ENCODE peak calls at places on chromosomes 3 and 15, in five cellular contexts. M is stomach; Z is psoas muscle; P is bronchial epithelial cell; S is CD8-positive, alpha-beta T cell. Q is an unnamed sample.

GRCh38 chr3:113626513-113627371 is 69.7 kb downstream of the USF3 start:
- DNase-seq in S (no peak), P (peak), M (peak), Z (peak), Q (peak)

GRCh38 chr3:42515391-42515916 is 13.0 kb downstream of the VIPR1 start:
- DNase-seq in M (peak), S (no peak), P (peak), Z (no peak), Q (no peak)

GRCh38 chr3:53820084-53820483 is 26.1 kb downstream of the CHDH start:
- DNase-seq in S (no peak), M (peak), Z (no peak), P (no peak), Q (no peak)

GRCh38 chr3:194640829-194641228 is 7.6 kb upstream of the TMEM44 start:
- DNase-seq in Z (no peak), M (no peak), P (no peak), S (no peak), Q (no peak)

GRCh38 chr3:114626751-114627150 is 332.9 kb downstream of the TIGIT start:
- DNase-seq in P (no peak), S (no peak), M (no peak), Z (no peak), Q (no peak)

GRCh38 chr3:197567900-197568685 is 12.3 kb upstream of the BDH1 start:
- DNase-seq in P (no peak), M (no peak), Z (no peak), S (no peak), Q (no peak)

GRCh38 chr3:116059421-116060096 is 385.7 kb downstream of the LSAMP start:
- DNase-seq in P (peak), Z (no peak), S (no peak), M (no peak), Q (no peak)

GRCh38 chr15:59165726-59166125 is 40.9 kb upstream of the LDHAL6B start:
- DNase-seq in Z (no peak), M (no peak), S (no peak), P (peak), Q (no peak)

GRCh38 chr15:74319596-74320357 is 47.7 kb downstream of the CYP11A1 start:
- DNase-seq in S (no peak), M (no peak), Z (no peak), P (no peak), Q (no peak)

GRCh38 chr15:73752817-73753214 is 335 bp downstream of the INSYN1 start:
- DNase-seq in M (no peak), S (no peak), Z (no peak), P (no peak), Q (no peak)

GRCh38 chr15:91114301-91114700 is 14.2 kb downstream of the SV2B start:
- DNase-seq in M (no peak), S (no peak), P (no peak), Z (no peak), Q (no peak)

GRCh38 chr3:30183421-30183820 is 423.0 kb upstream of the TGFBR2 start:
- DNase-seq in P (no peak), S (no peak), Z (no peak), M (no peak), Q (no peak)

GRCh38 chr15:50024183-50024795 is 94.7 kb downstream of the ATP8B4 start:
- DNase-seq in Z (no peak), P (no peak), S (no peak), M (no peak), Q (no peak)

GRCh38 chr3:49351521-49352011 is 6.6 kb downstream of the GPX1 start:
- DNase-seq in S (no peak), P (peak), M (no peak), Z (no peak), Q (peak)

GRCh38 chr3:40677749-40678148 is 153.0 kb downstream of the ZNF621 start:
- DNase-seq in M (no peak), Z (no peak), P (no peak), S (no peak), Q (no peak)

GRCh38 chr3:159726231-159726964 is 262.2 kb upstream of the IL12A start:
- DNase-seq in S (no peak), M (no peak), Z (no peak), P (peak), Q (no peak)

GRCh38 chr15:88637436-88637835 is 1.4 kb upstream of the ISG20 start:
- DNase-seq in S (no peak), Z (peak), M (no peak), P (no peak), Q (no peak)

GRCh38 chr15:42494998-42495360 is 455 bp upstream of the SNAP23 start:
- DNase-seq in Z (no peak), S (peak), M (peak), P (peak), Q (peak)

GRCh38 chr3:18717588-18717987 is 292.4 kb upstream of the SATB1 start:
- DNase-seq in P (no peak), S (no peak), Z (no peak), M (no peak), Q (no peak)

GRCh38 chr3:155230382-155230781 is 63.1 kb downstream of the STRIT1 start:
- DNase-seq in P (peak), S (no peak), Z (no peak), M (no peak), Q (no peak)

GRCh38 chr3:54046677-54047214 is 75.6 kb upstream of the CACNA2D3 start:
- DNase-seq in S (no peak), P (peak), M (peak), Z (no peak), Q (no peak)

GRCh38 chr3:42490243-42490642 is 12.2 kb upstream of the VIPR1 start:
- DNase-seq in Z (no peak), S (no peak), P (peak), M (peak), Q (peak)

GRCh38 chr15:31552482-31553099 is 226.0 kb downstream of the KLF13 start:
- DNase-seq in P (no peak), Z (no peak), S (no peak), M (no peak), Q (no peak)

GRCh38 chr3:135157045-135157444 is 362.0 kb downstream of the EPHB1 start:
- DNase-seq in P (no peak), M (no peak), Z (no peak), S (no peak), Q (no peak)

GRCh38 chr3:126865736-126866135 is 117.2 kb upstream of the PLXNA1 start:
- DNase-seq in Z (no peak), P (no peak), M (no peak), S (no peak), Q (no peak)

GRCh38 chr3:135908225-135908624 is 57.3 kb upstream of the PPP2R3A start:
- DNase-seq in S (no peak), M (no peak), P (peak), Z (no peak), Q (no peak)

GRCh38 chr15:74167891-74168331 is 5.6 kb upstream of the ISLR start:
- DNase-seq in M (peak), P (no peak), Z (no peak), S (no peak), Q (no peak)

GRCh38 chr15:96352594-96353377 is 22.3 kb downstream of the NR2F2 start:
- DNase-seq in Z (no peak), P (no peak), M (no peak), S (no peak), Q (no peak)

DNA sequence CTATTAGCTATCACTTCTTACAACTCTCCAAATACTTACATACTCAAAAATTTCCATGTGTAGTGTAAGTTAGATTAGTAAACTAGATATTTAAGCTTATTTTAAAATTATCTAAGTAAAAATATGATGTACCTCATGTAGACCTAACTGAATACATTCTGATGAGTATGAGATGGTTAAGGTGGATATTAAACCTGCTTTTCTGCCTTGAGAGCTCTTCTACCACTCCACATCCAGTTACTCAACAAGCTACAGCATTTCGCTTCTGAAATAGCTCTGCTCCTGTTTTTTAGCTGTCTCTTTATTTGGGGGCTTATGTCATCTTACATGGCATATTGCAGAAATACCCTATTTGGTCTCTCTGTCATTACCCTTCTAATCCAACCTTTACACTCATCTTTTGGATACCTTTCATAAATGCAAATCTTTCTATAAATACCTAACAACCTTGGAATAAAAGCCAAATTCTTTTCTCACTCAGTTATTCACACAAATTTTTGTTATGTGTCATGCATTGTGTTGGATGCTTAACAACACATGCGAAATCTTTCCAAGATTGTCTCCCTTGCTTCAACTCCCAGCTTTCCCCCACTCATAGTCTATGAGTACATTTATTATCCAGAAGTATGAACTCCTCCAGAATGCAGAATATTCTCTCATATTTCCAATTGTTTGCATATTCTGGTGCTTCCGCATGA is 92.0 kb downstream of the ALCAM start:
- DNase-seq in S (no peak), Z (no peak), M (no peak), P (peak), Q (no peak)
- TF ChIP-seq CTCF in S (no peak), Z (no peak), M (no peak), P (no peak), Q (no peak)

GRCh38 chr15:101250931-101251829 is 668 bp downstream of the CHSY1 start:
- DNase-seq in S (no peak), Z (peak), P (no peak), M (peak), Q (no peak)
- TF ChIP-seq CTCF in S (no peak), Z (no peak), P (peak), M (no peak), Q (no peak)

GRCh38 chr3:23671901-23672589 is 133.7 kb upstream of the UBE2E1 start:
- DNase-seq in M (peak), P (peak), S (no peak), Z (peak), Q (no peak)

GRCh38 chr3:23672628-23673027 is 133.1 kb upstream of the UBE2E1 start:
- DNase-seq in P (no peak), M (no peak), S (no peak), Z (no peak), Q (no peak)

GRCh38 chr3:23675010-23675409 is 130.7 kb upstream of the UBE2E1 start:
- DNase-seq in Z (no peak), S (no peak), P (no peak), M (no peak), Q (no peak)

DNA sequence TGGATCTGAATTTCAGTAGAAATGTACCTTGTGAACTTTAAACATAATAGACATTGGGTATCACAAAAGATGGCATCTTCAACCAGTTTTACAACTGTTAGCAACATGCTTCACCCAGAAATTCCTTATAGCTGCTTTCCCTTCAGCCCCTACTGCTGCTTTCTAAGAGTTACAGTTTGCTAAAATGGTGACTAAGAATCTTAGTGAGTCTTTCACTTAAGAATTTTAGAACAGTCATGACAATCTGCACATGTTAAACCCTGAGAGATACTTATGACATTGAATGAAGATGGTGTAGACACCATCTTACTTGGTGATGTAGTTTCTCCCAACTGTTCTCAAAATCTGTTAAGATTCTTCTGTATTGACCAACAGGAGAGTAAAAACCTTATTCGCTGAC is 129.7 kb upstream of the UBE2E1 start:
- DNase-seq in Z (no peak), P (peak), M (no peak), S (no peak), Q (no peak)
- TF ChIP-seq CTCF in Z (no peak), P (no peak), M (no peak), S (no peak), Q (no peak)

GRCh38 chr3:133271491-133271890 is 128.4 kb upstream of the BFSP2 start:
- DNase-seq in S (no peak), Z (no peak), M (no peak), P (peak), Q (no peak)
- TF ChIP-seq CTCF in S (no peak), Z (no peak), M (no peak), P (no peak), Q (no peak)

DNA sequence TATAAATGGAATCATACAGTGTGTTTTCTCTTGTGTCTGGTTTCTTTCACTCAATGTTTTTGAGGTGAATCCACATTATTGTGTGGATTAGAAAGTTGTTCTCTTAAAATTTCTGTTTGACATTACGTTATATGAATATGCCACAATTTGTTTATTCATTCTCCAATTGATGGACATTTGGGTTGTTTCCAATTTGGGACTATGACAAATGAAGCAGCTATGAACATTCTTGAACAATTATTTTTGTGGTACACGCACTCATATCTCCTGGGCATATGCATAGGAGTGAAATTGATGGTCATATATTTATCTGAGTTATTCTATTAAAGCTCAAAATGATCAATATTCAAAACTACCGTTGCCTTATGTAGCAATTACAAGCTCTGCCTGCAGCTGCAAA is 5.3 kb upstream of the THRB start:
- DNase-seq in Z (no peak), M (no peak), P (no peak), S (no peak), Q (no peak)
- TF ChIP-seq CTCF in Z (no peak), M (no peak), P (no peak), S (no peak), Q (no peak)

DNA sequence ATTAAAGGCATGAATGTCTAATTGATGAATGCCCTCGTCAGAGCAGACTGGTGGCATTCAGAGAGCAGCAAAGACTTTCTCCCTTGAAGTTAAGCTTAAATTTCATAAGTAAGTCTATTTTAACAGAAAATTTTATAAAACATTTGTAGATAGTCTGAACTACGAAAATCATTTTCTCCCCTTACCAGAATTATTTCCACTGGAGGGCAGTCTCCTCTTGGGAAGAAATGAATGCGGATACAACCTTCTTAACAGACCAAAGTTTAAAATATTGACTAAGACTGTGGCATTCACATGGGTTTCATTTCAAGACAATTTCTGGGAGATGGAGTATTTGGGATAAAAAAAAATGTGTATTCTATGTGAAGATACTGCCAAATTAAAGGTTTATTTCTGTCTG is 669.0 kb downstream of the FHIT start:
- DNase-seq in P (no peak), S (no peak), Z (no peak), M (no peak), Q (no peak)
- TF ChIP-seq CTCF in P (no peak), S (no peak), Z (peak), M (no peak), Q (no peak)

Q was measured in CD14-positive monocyte.